ENCODE peak calls at places on chromosomes 6 and 20, in five cellular contexts. J is fibroblast of lung; R is CD4-positive, alpha-beta T cell; C is foreskin keratinocyte; Q is heart left ventricle. H is an unnamed sample. For H3K27me3, the result is how much of the 10 kb centered on the place peaks cover.

GRCh38 chr20:41074441-41074840 is 45.8 kb downstream of the TOP1 start:
- DNase-seq in J (no peak), R (no peak), C (no peak), Q (no peak), H (no peak)

GRCh38 chr6:125858427-125859320 is 67.9 kb downstream of the NCOA7 start:
- DNase-seq in J (peak), R (no peak), C (peak), Q (peak), H (peak)

GRCh38 chr20:17854307-17854903 is 114.2 kb downstream of the SNX5 start:
- DNase-seq in J (peak), R (no peak), C (peak), Q (peak), H (no peak)

GRCh38 chr6:162363757-162364156 is 363.8 kb downstream of the PRKN start:
- DNase-seq in J (peak), R (no peak), C (no peak), Q (no peak), H (no peak)

GRCh38 chr6:83341765-83342164 is 89.1 kb downstream of the ME1 start:
- DNase-seq in J (no peak), R (no peak), C (no peak), Q (no peak), H (no peak)

GRCh38 chr6:39210437-39210836 is 18.8 kb downstream of the KCNK5 start:
- DNase-seq in J (no peak), R (no peak), C (no peak), Q (no peak), H (no peak)

GRCh38 chr6:135871878-135872277 is 20.4 kb downstream of the PDE7B start:
- DNase-seq in J (peak), R (no peak), C (peak), Q (no peak), H (no peak)

GRCh38 chr6:43391448-43392031 is 22.1 kb upstream of the ZNF318 start:
- DNase-seq in J (no peak), R (peak), C (no peak), Q (no peak), H (no peak)

GRCh38 chr6:15386756-15387112 is 140.9 kb downstream of the JARID2 start:
- DNase-seq in J (no peak), R (no peak), C (no peak), Q (no peak), H (no peak)

GRCh38 chr6:7921582-7922199 is 11.1 kb upstream of the TXNDC5 start:
- DNase-seq in J (no peak), R (no peak), C (no peak), Q (no peak), H (no peak)

GRCh38 chr6:83600531-83600930 is 88.2 kb downstream of the PRSS35 start:
- DNase-seq in J (no peak), R (no peak), C (no peak), Q (no peak), H (no peak)

GRCh38 chr6:135129139-135129867 is 51.8 kb upstream of the MYB start:
- DNase-seq in J (no peak), R (no peak), C (no peak), Q (no peak), H (no peak)

GRCh38 chr20:32390999-32391398 is 32.9 kb downstream of the ASXL1 start:
- DNase-seq in J (peak), R (no peak), C (no peak), Q (no peak), H (no peak)

GRCh38 chr6:55449219-55449618 is 122.0 kb downstream of the GFRAL start:
- DNase-seq in J (peak), R (no peak), C (no peak), Q (no peak), H (no peak)

GRCh38 chr6:126134491-126134890 is 148.2 kb downstream of the TRMT11 start:
- DNase-seq in J (no peak), R (no peak), C (peak), Q (no peak), H (no peak)

GRCh38 chr20:19552144-19552895 is 205.7 kb upstream of the RIN2 start:
- DNase-seq in J (no peak), R (no peak), C (peak), Q (no peak), H (no peak)

GRCh38 chr6:145749632-145750031 is 14.3 kb upstream of the EPM2A start:
- DNase-seq in J (peak), R (no peak), C (peak), Q (no peak), H (no peak)

DNA sequence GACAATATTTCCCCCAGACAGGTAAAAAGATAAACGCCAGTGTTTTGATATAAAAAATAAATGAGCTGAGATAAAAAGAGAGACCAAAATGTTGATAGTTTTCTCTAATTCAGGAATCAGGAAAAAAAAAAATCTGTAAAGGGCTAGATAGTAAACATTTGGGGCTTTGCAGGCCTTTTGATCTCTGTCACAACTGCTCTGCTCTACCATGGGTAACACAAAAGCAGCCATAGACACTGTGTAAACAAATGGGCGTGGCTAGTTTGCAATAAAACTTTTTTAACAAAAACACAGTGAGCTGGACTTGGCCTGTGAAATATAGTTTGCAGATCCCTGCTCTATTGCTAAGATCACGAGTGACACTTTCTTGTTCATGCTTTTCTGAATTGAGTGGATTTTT is 219.1 kb upstream of the STXBP5 start:
- DNase-seq in J (peak), R (no peak), C (no peak), Q (no peak), H (no peak)
- H3K27ac ChIP-seq in J (no peak), R (no peak), C (no peak), Q (no peak), H (no peak)

DNA sequence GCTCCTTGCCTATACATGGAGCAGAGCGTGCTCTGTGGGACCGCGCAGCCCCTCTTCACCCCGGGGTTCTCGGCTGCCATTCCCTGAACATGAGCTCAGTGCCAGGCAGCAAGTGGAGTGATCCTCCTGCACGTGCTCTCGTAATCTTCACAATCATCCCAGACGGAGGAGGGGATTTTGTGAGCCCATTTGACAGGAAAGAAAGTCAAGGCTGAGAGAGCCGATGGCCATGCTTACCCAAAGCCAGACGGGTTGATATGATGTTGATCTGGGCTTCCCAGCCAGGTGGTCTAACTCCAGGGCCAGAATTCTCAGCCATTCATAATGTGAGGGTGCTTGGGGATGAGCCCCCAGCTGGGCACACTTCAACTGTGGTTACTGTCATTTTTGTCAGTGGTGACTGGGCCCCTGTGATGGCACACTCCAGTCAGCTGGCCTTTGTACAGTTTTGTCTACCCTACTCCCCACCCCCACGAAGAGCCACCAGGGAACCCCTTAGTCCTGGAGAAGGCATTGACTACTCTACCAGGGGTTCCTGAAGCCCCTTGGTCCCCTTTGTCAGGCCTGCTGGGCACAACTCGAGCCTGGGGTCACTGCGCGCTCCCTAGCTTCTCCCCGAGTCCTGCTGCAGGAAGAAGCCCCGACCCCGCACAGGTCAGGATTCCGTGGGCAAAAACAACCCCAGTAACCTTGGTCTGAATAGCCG is 1.5 kb downstream of the APCDD1L start:
- DNase-seq in J (no peak), R (no peak), C (no peak), Q (no peak), H (no peak)
- H3K27me3 ChIP-seq in J (under half), R (under half), C (under half), Q (under half), H (under half)

DNA sequence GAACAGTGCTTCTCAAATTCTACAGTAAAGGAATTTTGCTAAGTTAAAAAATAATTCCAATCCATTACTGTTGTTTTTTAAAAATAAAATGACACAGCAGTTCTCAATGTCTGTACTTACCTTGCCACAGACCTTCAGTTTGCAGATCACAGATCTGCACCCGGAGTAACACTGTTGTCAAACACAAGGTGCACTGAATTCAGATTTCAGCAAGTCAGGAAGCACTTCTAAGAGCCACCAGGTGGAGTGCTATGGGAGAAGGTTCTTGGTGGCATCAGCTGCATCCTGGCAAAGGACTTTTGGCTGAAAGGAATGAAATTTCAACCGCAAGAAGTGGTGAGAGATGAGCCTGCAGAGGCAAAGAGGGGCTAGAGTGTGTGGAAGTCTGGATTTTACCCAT is 17.4 kb downstream of the RSPH4A start:
- DNase-seq in J (no peak), R (no peak), C (no peak), Q (no peak), H (no peak)
- TF ChIP-seq CTCF in J (no peak), R (no peak), C (peak), Q (no peak), H (peak)

GRCh38 chr6:142376115-142376514 is 74.3 kb downstream of the ADGRG6 start:
- DNase-seq in J (no peak), R (no peak), C (no peak), Q (no peak), H (no peak)
- H3K27ac ChIP-seq in J (no peak), R (no peak), C (peak), Q (peak), H (no peak)

GRCh38 chr20:47719625-47720024 is 65.7 kb downstream of the SULF2 start:
- DNase-seq in J (no peak), R (no peak), C (no peak), Q (no peak), H (no peak)
- H3K27me3 ChIP-seq in J (under half), R (under half), C (under half), Q (under half), H (under half)

H was measured in AG04450.